ENCODE peak calls at places on chromosome 21, in five cellular contexts. V is PC-3, Z is PC-9, N is DND-41, U is HCT116. J is an unnamed sample.
A peak's percentile ranks its signal among the peaks of the same experiment; 100 is the strongest.

GRCh38 chr21:19198801-19199200 is 795.2 kb upstream of the TMPRSS15 start:
- DNase-seq in Z (no peak), N (no peak), V (peak; percentile 35), U (no peak), J (no peak)

GRCh38 chr21:34534522-34534921 is 22.5 kb upstream of the KCNE1 start:
- DNase-seq in Z (peak; percentile 41), N (no peak), U (no peak), V (no peak), J (no peak)

GRCh38 chr21:25176637-25177412 is 430.5 kb downstream of the MRPL39 start:
- DNase-seq in N (no peak), V (peak; percentile 36), Z (no peak), U (no peak), J (no peak)

GRCh38 chr21:21309510-21309909 is 311.3 kb downstream of the NCAM2 start:
- DNase-seq in U (no peak), Z (no peak), V (no peak), N (no peak), J (no peak)

GRCh38 chr21:28018741-28019669 is 973.7 kb downstream of the LTN1 start:
- DNase-seq in U (no peak), V (peak; percentile 55), Z (no peak), N (peak; percentile 36), J (no peak)

GRCh38 chr21:32043458-32043857 is 170.6 kb downstream of the HUNK start:
- DNase-seq in U (no peak), N (no peak), V (no peak), Z (no peak), J (no peak)

GRCh38 chr21:15034126-15034848 is 30.5 kb downstream of the NRIP1 start:
- DNase-seq in N (no peak), V (peak; percentile 64), U (no peak), Z (no peak), J (no peak)

GRCh38 chr21:26814374-26814773 is 30.8 kb downstream of the ADAMTS1 start:
- DNase-seq in Z (no peak), U (no peak), N (no peak), V (no peak), J (no peak)

GRCh38 chr21:31335957-31336738 is 7.9 kb downstream of the TIAM1 start:
- DNase-seq in V (peak; percentile 96), N (no peak), U (no peak), Z (peak; percentile 56), J (peak; percentile 88)

GRCh38 chr21:25995283-25995682 is 175.3 kb downstream of the APP start:
- DNase-seq in N (no peak), V (no peak), Z (no peak), U (no peak), J (no peak)

GRCh38 chr21:14074177-14074576 is 136.6 kb downstream of the LIPI start:
- DNase-seq in U (no peak), N (no peak), V (no peak), Z (no peak), J (no peak)

GRCh38 chr21:19261731-19262367 is 858.3 kb upstream of the TMPRSS15 start:
- DNase-seq in Z (no peak), V (no peak), N (no peak), U (no peak), J (no peak)

GRCh38 chr21:20789696-20790095 is 208.5 kb upstream of the NCAM2 start:
- DNase-seq in N (no peak), V (no peak), U (no peak), Z (no peak), J (no peak)

GRCh38 chr21:46246345-46246744 is 17.8 kb upstream of the LSS start:
- DNase-seq in V (no peak), N (no peak), U (no peak), Z (no peak), J (no peak)

GRCh38 chr21:28605138-28605537 is 387.5 kb downstream of the LTN1 start:
- DNase-seq in V (no peak), U (no peak), N (peak; percentile 8), Z (no peak), J (no peak)

GRCh38 chr21:32015740-32016139 is 142.9 kb downstream of the HUNK start:
- DNase-seq in N (no peak), V (no peak), U (no peak), Z (no peak), J (no peak)

GRCh38 chr21:39881661-39882060 is 14.4 kb downstream of the PCP4 start:
- DNase-seq in U (no peak), N (no peak), Z (no peak), V (no peak), J (no peak)

GRCh38 chr21:35573472-35574389 is 486.6 kb downstream of the SETD4 start:
- DNase-seq in N (no peak), U (no peak), Z (no peak), V (no peak), J (no peak)

GRCh38 chr21:21002137-21002536 is 3.9 kb downstream of the NCAM2 start:
- DNase-seq in V (no peak), U (no peak), N (no peak), Z (no peak), J (no peak)

GRCh38 chr21:21439761-21440160 is 441.6 kb downstream of the NCAM2 start:
- DNase-seq in V (peak; percentile 47), U (no peak), Z (no peak), N (no peak), J (no peak)

GRCh38 chr21:31804008-31804394 is 68.8 kb upstream of the HUNK start:
- DNase-seq in N (no peak), V (no peak), U (no peak), Z (no peak), J (no peak)

GRCh38 chr21:35622612-35623011 is 437.7 kb downstream of the SETD4 start:
- DNase-seq in V (no peak), Z (no peak), N (no peak), U (no peak), J (no peak)

GRCh38 chr21:34881421-34881820 is 167.7 kb downstream of the RUNX1 start:
- DNase-seq in N (no peak), V (peak; percentile 63), Z (peak; percentile 60), U (no peak), J (no peak)

GRCh38 chr21:31566611-31567010 is 92.9 kb upstream of the SOD1 start:
- DNase-seq in V (no peak), N (no peak), Z (no peak), U (no peak), J (no peak)

GRCh38 chr21:46207920-46208571 is 20.5 kb downstream of the LSS start:
- DNase-seq in Z (no peak), U (no peak), V (no peak), N (no peak), J (no peak)

GRCh38 chr21:35102488-35103407 is 53.6 kb upstream of the RUNX1 start:
- DNase-seq in Z (no peak), U (no peak), V (no peak), N (peak; percentile 89), J (peak; percentile 31)

GRCh38 chr21:40886006-40886405 is 39.0 kb upstream of the DSCAM start:
- DNase-seq in N (no peak), U (no peak), V (no peak), Z (no peak), J (no peak)

GRCh38 chr21:28066051-28066450 is 926.6 kb downstream of the LTN1 start:
- DNase-seq in N (no peak), V (peak; percentile 29), Z (no peak), U (no peak), J (peak; percentile 27)

GRCh38 chr21:14114251-14114650 is 96.5 kb downstream of the LIPI start:
- DNase-seq in Z (peak; percentile 47), U (no peak), N (no peak), V (peak; percentile 60), J (peak; percentile 34)

DNA sequence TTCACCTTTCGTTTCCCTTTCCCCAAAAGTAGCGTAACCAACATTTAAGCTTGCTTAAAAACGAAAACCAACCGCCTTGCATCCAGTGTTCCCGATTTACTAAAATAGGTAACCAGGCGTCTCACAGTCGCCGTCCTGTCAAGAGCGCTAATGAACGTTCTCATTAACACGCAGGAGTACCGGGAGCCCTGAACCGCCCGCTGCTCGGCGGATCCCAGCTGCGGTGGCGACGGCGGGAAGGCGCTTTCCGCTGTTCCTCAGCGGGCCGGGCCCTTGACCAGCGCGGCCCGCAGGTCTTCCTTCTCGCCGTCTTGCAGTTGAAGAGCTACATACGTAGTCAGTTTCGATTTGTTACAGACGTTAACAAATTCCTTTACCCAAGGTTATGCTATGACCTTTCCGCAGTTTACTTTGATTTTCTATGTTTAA is 2.0 kb downstream of the OLIG1 start:
- DNase-seq in Z (no peak), V (no peak), U (no peak), N (no peak), J (peak; percentile 16)
- TF ChIP-seq EZH2 in Z (no peak), V (no peak), U (no peak), N (no peak), J (peak; percentile 89)

GRCh38 chr21:45166931-45167330 is 92.6 kb downstream of the ADARB1 start:
- DNase-seq in V (no peak), U (no peak), N (no peak), Z (no peak), J (no peak)

GRCh38 chr21:45169682-45170081 is 95.3 kb downstream of the ADARB1 start:
- DNase-seq in V (no peak), N (no peak), Z (no peak), U (no peak), J (no peak)

GRCh38 chr21:45169001-45169400 is 94.6 kb downstream of the ADARB1 start:
- DNase-seq in U (no peak), N (no peak), Z (no peak), V (no peak), J (no peak)

GRCh38 chr21:45168522-45168921 is 94.1 kb downstream of the ADARB1 start:
- DNase-seq in Z (no peak), N (no peak), U (no peak), V (no peak), J (no peak)

DNA sequence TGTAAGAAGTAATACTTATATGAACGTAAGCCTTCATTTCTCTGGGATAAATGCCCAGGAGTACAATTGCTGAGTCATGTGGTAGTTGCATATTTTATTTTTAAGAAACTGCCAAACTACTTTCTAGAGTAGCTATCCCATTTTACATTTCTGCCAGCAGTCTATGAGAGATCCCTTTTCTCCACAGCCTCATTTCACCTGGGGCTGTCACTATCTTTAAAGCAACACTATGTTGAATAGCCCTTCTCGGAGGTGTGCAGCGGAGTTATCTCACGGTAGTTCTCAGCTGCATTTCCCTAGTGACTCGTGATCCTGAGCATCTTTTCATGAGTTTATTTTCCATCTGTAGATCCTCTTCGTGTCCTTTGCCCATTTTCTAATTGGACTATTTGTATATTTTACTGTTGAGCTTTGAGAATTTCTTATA is 93.4 kb downstream of the ADARB1 start:
- DNase-seq in Z (no peak), V (peak; percentile 16), U (no peak), N (no peak), J (no peak)
- TF ChIP-seq CTCF in Z (no peak), V (no peak), U (no peak), N (no peak), J (no peak)

GRCh38 chr21:37062592-37062933 is 10.3 kb downstream of the PIGP start:
- DNase-seq in V (no peak), N (no peak), Z (no peak), U (no peak), J (no peak)
- H3K4me2 ChIP-seq in V (no peak overlapping the region), N (no peak overlapping the region), Z (no peak overlapping the region), U (no peak overlapping the region), J (no peak overlapping the region)

GRCh38 chr21:38805282-38806152 is at the start of gene ETS2:
- DNase-seq in N (peak; percentile 97), U (peak; percentile 87), Z (peak; percentile 69), V (peak; percentile 95), J (peak; percentile 92)
- TF ChIP-seq EZH2 in N (no peak), U (no peak), Z (no peak), V (no peak), J (no peak)

GRCh38 chr21:38699048-38699447 is 106.7 kb upstream of the ETS2 start:
- DNase-seq in U (no peak), N (peak; percentile 14), V (no peak), Z (no peak), J (no peak)
- TF ChIP-seq CTCF in U (no peak), N (peak; percentile 50), V (peak; percentile 36), Z (peak; percentile 39), J (peak; percentile 46)